ENCODE peak calls at places on chromosomes 12 and 14, in six cellular contexts. One of them, this sample, is unnamed.

GRCh38 chr12:1878214-1878613 is 40.2 kb downstream of the CACNA2D4 start:
- DNase-seq in heart left ventricle: no peak
- DNase-seq in thyroid gland: no peak
- DNase-seq in cardiac muscle cell: no peak
- DNase-seq in Peyer's patch: no peak
- DNase-seq in naive thymus-derived CD4-positive, alpha-beta T cell: no peak
- DNase-seq in this sample: no peak

GRCh38 chr14:50106178-50106577 is 10.2 kb downstream of the VCPKMT start:
- DNase-seq in heart left ventricle: no peak
- DNase-seq in thyroid gland: no peak
- DNase-seq in cardiac muscle cell: no peak
- DNase-seq in Peyer's patch: no peak
- DNase-seq in naive thymus-derived CD4-positive, alpha-beta T cell: no peak
- DNase-seq in this sample: no peak

GRCh38 chr14:83976223-83976770 is 1553.6 kb upstream of the FLRT2 start:
- DNase-seq in heart left ventricle: no peak
- DNase-seq in thyroid gland: no peak
- DNase-seq in cardiac muscle cell: no peak
- DNase-seq in Peyer's patch: no peak
- DNase-seq in naive thymus-derived CD4-positive, alpha-beta T cell: no peak
- DNase-seq in this sample: no peak

GRCh38 chr14:29558516-29558915 is 369.1 kb downstream of the PRKD1 start:
- DNase-seq in heart left ventricle: no peak
- DNase-seq in thyroid gland: no peak
- DNase-seq in cardiac muscle cell: peak; percentile 29
- DNase-seq in Peyer's patch: no peak
- DNase-seq in naive thymus-derived CD4-positive, alpha-beta T cell: no peak
- DNase-seq in this sample: no peak

GRCh38 chr12:106021516-106021915 is 117.2 kb downstream of the NUAK1 start:
- DNase-seq in heart left ventricle: no peak
- DNase-seq in thyroid gland: no peak
- DNase-seq in cardiac muscle cell: peak; percentile 53
- DNase-seq in Peyer's patch: no peak
- DNase-seq in naive thymus-derived CD4-positive, alpha-beta T cell: no peak
- DNase-seq in this sample: no peak

GRCh38 chr12:106149096-106149784 is 10.5 kb upstream of the NUAK1 start:
- DNase-seq in heart left ventricle: no peak
- DNase-seq in thyroid gland: peak; percentile 62
- DNase-seq in cardiac muscle cell: peak; percentile 38
- DNase-seq in Peyer's patch: no peak
- DNase-seq in naive thymus-derived CD4-positive, alpha-beta T cell: no peak
- DNase-seq in this sample: no peak

GRCh38 chr14:55942826-55943225 is 175.4 kb upstream of the PELI2 start:
- DNase-seq in heart left ventricle: no peak
- DNase-seq in thyroid gland: no peak
- DNase-seq in cardiac muscle cell: no peak
- DNase-seq in Peyer's patch: no peak
- DNase-seq in naive thymus-derived CD4-positive, alpha-beta T cell: no peak
- DNase-seq in this sample: no peak

GRCh38 chr12:103273645-103274044 is 222.1 kb downstream of the C12orf42 start:
- DNase-seq in heart left ventricle: no peak
- DNase-seq in thyroid gland: no peak
- DNase-seq in cardiac muscle cell: no peak
- DNase-seq in Peyer's patch: no peak
- DNase-seq in naive thymus-derived CD4-positive, alpha-beta T cell: no peak
- DNase-seq in this sample: no peak

GRCh38 chr14:74670726-74671125 is 42.2 kb downstream of the AREL1 start:
- DNase-seq in heart left ventricle: no peak
- DNase-seq in thyroid gland: no peak
- DNase-seq in cardiac muscle cell: peak; percentile 42
- DNase-seq in Peyer's patch: no peak
- DNase-seq in naive thymus-derived CD4-positive, alpha-beta T cell: no peak
- DNase-seq in this sample: no peak

GRCh38 chr12:56635539-56636117 is 5.5 kb upstream of the BAZ2A start:
- DNase-seq in heart left ventricle: no peak
- DNase-seq in thyroid gland: no peak
- DNase-seq in cardiac muscle cell: no peak
- DNase-seq in Peyer's patch: no peak
- DNase-seq in naive thymus-derived CD4-positive, alpha-beta T cell: no peak
- DNase-seq in this sample: no peak

GRCh38 chr14:105888151-105888550 is 361.8 kb downstream of the TMEM121 start:
- DNase-seq in heart left ventricle: no peak
- DNase-seq in thyroid gland: no peak
- DNase-seq in cardiac muscle cell: no peak
- DNase-seq in Peyer's patch: no peak
- DNase-seq in naive thymus-derived CD4-positive, alpha-beta T cell: peak; percentile 15
- DNase-seq in this sample: no peak

GRCh38 chr12:29242921-29243431 is 93.9 kb downstream of the FAR2 start:
- DNase-seq in heart left ventricle: no peak
- DNase-seq in thyroid gland: no peak
- DNase-seq in cardiac muscle cell: no peak
- DNase-seq in Peyer's patch: no peak
- DNase-seq in naive thymus-derived CD4-positive, alpha-beta T cell: no peak
- DNase-seq in this sample: peak; percentile 59

GRCh38 chr14:58637040-58637390 is 747 bp upstream of the DACT1 start:
- DNase-seq in heart left ventricle: peak; percentile 69
- DNase-seq in thyroid gland: peak; percentile 40
- DNase-seq in cardiac muscle cell: peak; percentile 83
- DNase-seq in Peyer's patch: no peak
- DNase-seq in naive thymus-derived CD4-positive, alpha-beta T cell: peak; percentile 34
- DNase-seq in this sample: no peak

GRCh38 chr12:132986885-132987225 is 688 bp downstream of the ZNF26 start:
- DNase-seq in heart left ventricle: no peak
- DNase-seq in thyroid gland: no peak
- DNase-seq in cardiac muscle cell: peak; percentile 12
- DNase-seq in Peyer's patch: no peak
- DNase-seq in naive thymus-derived CD4-positive, alpha-beta T cell: no peak
- DNase-seq in this sample: no peak

GRCh38 chr14:73782623-73783022 is 68.4 kb upstream of the PNMA1 start:
- DNase-seq in heart left ventricle: no peak
- DNase-seq in thyroid gland: no peak
- DNase-seq in cardiac muscle cell: no peak
- DNase-seq in Peyer's patch: peak; percentile 21
- DNase-seq in naive thymus-derived CD4-positive, alpha-beta T cell: no peak
- DNase-seq in this sample: no peak

GRCh38 chr12:105060715-105061378 is 23.4 kb downstream of the ALDH1L2 start:
- DNase-seq in heart left ventricle: no peak
- DNase-seq in thyroid gland: no peak
- DNase-seq in cardiac muscle cell: no peak
- DNase-seq in Peyer's patch: no peak
- DNase-seq in naive thymus-derived CD4-positive, alpha-beta T cell: no peak
- DNase-seq in this sample: no peak

GRCh38 chr12:28569698-28570411 is 379.6 kb downstream of the CCDC91 start:
- DNase-seq in heart left ventricle: no peak
- DNase-seq in thyroid gland: no peak
- DNase-seq in cardiac muscle cell: peak; percentile 74
- DNase-seq in Peyer's patch: no peak
- DNase-seq in naive thymus-derived CD4-positive, alpha-beta T cell: no peak
- DNase-seq in this sample: no peak

GRCh38 chr12:75364918-75365317 is 26.0 kb upstream of the GLIPR1L2 start:
- DNase-seq in heart left ventricle: no peak
- DNase-seq in thyroid gland: no peak
- DNase-seq in cardiac muscle cell: peak; percentile 45
- DNase-seq in Peyer's patch: no peak
- DNase-seq in naive thymus-derived CD4-positive, alpha-beta T cell: no peak
- DNase-seq in this sample: no peak

GRCh38 chr12:75816892-75817291 is 214.7 kb downstream of the PHLDA1 start:
- DNase-seq in heart left ventricle: no peak
- DNase-seq in thyroid gland: no peak
- DNase-seq in cardiac muscle cell: peak; percentile 59
- DNase-seq in Peyer's patch: no peak
- DNase-seq in naive thymus-derived CD4-positive, alpha-beta T cell: no peak
- DNase-seq in this sample: no peak

GRCh38 chr12:3168223-3168770 is 91.1 kb downstream of the TSPAN9 start:
- DNase-seq in heart left ventricle: no peak
- DNase-seq in thyroid gland: no peak
- DNase-seq in cardiac muscle cell: no peak
- DNase-seq in Peyer's patch: no peak
- DNase-seq in naive thymus-derived CD4-positive, alpha-beta T cell: no peak
- DNase-seq in this sample: no peak

GRCh38 chr12:69765515-69765914 is 26.9 kb downstream of the RAB3IP start:
- DNase-seq in heart left ventricle: no peak
- DNase-seq in thyroid gland: no peak
- DNase-seq in cardiac muscle cell: no peak
- DNase-seq in Peyer's patch: no peak
- DNase-seq in naive thymus-derived CD4-positive, alpha-beta T cell: no peak
- DNase-seq in this sample: no peak

GRCh38 chr12:54300267-54300731 is 516 bp downstream of the NFE2 start:
- DNase-seq in heart left ventricle: no peak
- DNase-seq in thyroid gland: no peak
- DNase-seq in cardiac muscle cell: no peak
- DNase-seq in Peyer's patch: no peak
- DNase-seq in naive thymus-derived CD4-positive, alpha-beta T cell: no peak
- DNase-seq in this sample: no peak

GRCh38 chr12:64990991-64991570 is 130.0 kb downstream of the WIF1 start:
- DNase-seq in heart left ventricle: no peak
- DNase-seq in thyroid gland: no peak
- DNase-seq in cardiac muscle cell: no peak
- DNase-seq in Peyer's patch: no peak
- DNase-seq in naive thymus-derived CD4-positive, alpha-beta T cell: no peak
- DNase-seq in this sample: no peak

GRCh38 chr12:51622564-51622963 is 31.5 kb downstream of the SCN8A start:
- DNase-seq in heart left ventricle: no peak
- DNase-seq in thyroid gland: no peak
- DNase-seq in cardiac muscle cell: peak; percentile 49
- DNase-seq in Peyer's patch: no peak
- DNase-seq in naive thymus-derived CD4-positive, alpha-beta T cell: no peak
- DNase-seq in this sample: no peak

GRCh38 chr12:20577054-20577453 is 118.1 kb upstream of the SLCO1C1 start:
- DNase-seq in heart left ventricle: no peak
- DNase-seq in thyroid gland: no peak
- DNase-seq in cardiac muscle cell: no peak
- DNase-seq in Peyer's patch: no peak
- DNase-seq in naive thymus-derived CD4-positive, alpha-beta T cell: no peak
- DNase-seq in this sample: no peak

GRCh38 chr14:21238823-21239518 is 30.3 kb downstream of the HNRNPC start:
- DNase-seq in heart left ventricle: no peak
- DNase-seq in thyroid gland: no peak
- DNase-seq in cardiac muscle cell: no peak
- DNase-seq in Peyer's patch: no peak
- DNase-seq in naive thymus-derived CD4-positive, alpha-beta T cell: no peak
- DNase-seq in this sample: no peak
- H3K4me1 ChIP-seq in heart left ventricle: peaks cover 54% of the 10 kb centered on the region
- H3K4me1 ChIP-seq in thyroid gland: peaks cover 11% of the 10 kb centered on the region
- H3K4me1 ChIP-seq in cardiac muscle cell: no peaks in the 10 kb centered on the region
- H3K4me1 ChIP-seq in Peyer's patch: peaks cover 12% of the 10 kb centered on the region
- H3K4me1 ChIP-seq in naive thymus-derived CD4-positive, alpha-beta T cell: peaks cover 61% of the 10 kb centered on the region
- H3K4me1 ChIP-seq in this sample: peaks cover 90% of the 10 kb centered on the region

DNA sequence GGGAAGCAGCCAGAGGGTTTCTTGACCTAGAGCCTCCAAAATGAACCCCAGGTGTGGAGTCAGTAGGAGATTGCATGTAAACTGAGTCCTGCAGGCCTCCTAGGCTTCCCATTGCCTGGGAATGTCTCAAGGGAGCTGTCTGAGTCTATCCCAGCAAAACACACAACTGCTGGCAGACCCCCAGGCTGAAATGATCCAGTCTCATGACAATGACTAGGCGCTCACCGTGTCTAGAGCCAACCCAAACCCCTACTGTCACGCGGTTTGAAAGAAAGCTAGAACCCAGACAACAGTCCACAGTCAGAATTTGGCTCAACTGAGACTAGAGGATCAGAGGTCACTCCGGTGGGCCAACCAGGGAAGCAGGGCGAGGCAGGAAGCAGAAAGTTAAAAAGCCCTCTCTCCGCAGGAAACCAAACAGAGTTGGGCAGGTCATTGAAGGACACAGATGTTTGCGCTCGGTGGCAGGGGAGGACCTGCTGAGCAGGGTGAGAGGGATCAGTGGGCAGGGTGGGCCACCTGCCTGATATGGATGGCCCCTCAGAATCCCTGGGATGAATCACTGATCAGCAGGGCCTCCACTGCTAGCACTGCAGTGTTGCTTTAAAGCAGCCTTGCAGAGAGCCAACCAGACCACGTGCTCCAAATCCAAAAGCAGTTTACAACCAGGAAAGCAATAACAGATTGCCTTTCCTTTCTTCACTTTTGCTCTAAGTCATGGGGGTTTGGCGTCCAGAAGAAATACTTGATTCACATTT is 23.8 kb downstream of the ACTN1 start:
- DNase-seq in heart left ventricle: no peak
- DNase-seq in thyroid gland: peak; percentile 26
- DNase-seq in cardiac muscle cell: no peak
- DNase-seq in Peyer's patch: no peak
- DNase-seq in naive thymus-derived CD4-positive, alpha-beta T cell: no peak
- DNase-seq in this sample: no peak
- H3K4me1 ChIP-seq in heart left ventricle: peaks cover 94% of the 10 kb centered on the region
- H3K4me1 ChIP-seq in thyroid gland: peaks cover 4% of the 10 kb centered on the region
- H3K4me1 ChIP-seq in cardiac muscle cell: peaks cover 33% of the 10 kb centered on the region
- H3K4me1 ChIP-seq in Peyer's patch: peaks cover 66% of the 10 kb centered on the region
- H3K4me1 ChIP-seq in naive thymus-derived CD4-positive, alpha-beta T cell: no peaks in the 10 kb centered on the region
- H3K4me1 ChIP-seq in this sample: peaks cover 96% of the 10 kb centered on the region

GRCh38 chr14:90614696-90615260 is 201.5 kb downstream of the TTC7B start:
- DNase-seq in heart left ventricle: no peak
- DNase-seq in thyroid gland: no peak
- DNase-seq in cardiac muscle cell: no peak
- DNase-seq in Peyer's patch: no peak
- DNase-seq in naive thymus-derived CD4-positive, alpha-beta T cell: no peak
- DNase-seq in this sample: no peak

GRCh38 chr14:90612801-90613200 is 203.4 kb downstream of the TTC7B start:
- DNase-seq in heart left ventricle: no peak
- DNase-seq in thyroid gland: no peak
- DNase-seq in cardiac muscle cell: no peak
- DNase-seq in Peyer's patch: no peak
- DNase-seq in naive thymus-derived CD4-positive, alpha-beta T cell: no peak
- DNase-seq in this sample: no peak

GRCh38 chr14:90615444-90616095 is 200.7 kb downstream of the TTC7B start:
- DNase-seq in heart left ventricle: no peak
- DNase-seq in thyroid gland: no peak
- DNase-seq in cardiac muscle cell: no peak
- DNase-seq in Peyer's patch: no peak
- DNase-seq in naive thymus-derived CD4-positive, alpha-beta T cell: no peak
- DNase-seq in this sample: no peak

GRCh38 chr14:90613446-90613845 is 202.8 kb downstream of the TTC7B start:
- DNase-seq in heart left ventricle: no peak
- DNase-seq in thyroid gland: no peak
- DNase-seq in cardiac muscle cell: no peak
- DNase-seq in Peyer's patch: no peak
- DNase-seq in naive thymus-derived CD4-positive, alpha-beta T cell: no peak
- DNase-seq in this sample: no peak

DNA sequence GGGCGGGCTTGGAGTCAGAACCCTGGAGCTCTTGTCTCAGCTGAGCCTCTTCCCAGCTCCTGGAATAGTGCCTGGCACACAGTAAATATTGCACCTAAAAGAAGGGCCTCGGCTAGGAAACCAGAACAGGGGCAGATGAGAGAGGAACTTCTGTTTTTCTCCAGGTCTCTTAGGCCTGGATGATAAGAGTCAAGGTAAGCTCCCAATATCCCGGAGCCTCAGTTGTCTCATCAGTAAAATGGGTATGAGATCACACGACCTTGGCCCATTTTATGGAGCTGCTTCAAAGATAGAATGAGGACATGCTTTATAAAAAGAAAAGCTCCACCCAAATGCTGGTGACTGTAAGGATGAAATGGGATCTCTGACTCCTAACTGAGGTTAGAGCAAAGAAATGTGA is 202.2 kb downstream of the TTC7B start:
- DNase-seq in heart left ventricle: no peak
- DNase-seq in thyroid gland: no peak
- DNase-seq in cardiac muscle cell: no peak
- DNase-seq in Peyer's patch: no peak
- DNase-seq in naive thymus-derived CD4-positive, alpha-beta T cell: no peak
- DNase-seq in this sample: no peak
- H3K4me1 ChIP-seq in heart left ventricle: peaks cover 43% of the 10 kb centered on the region
- H3K4me1 ChIP-seq in thyroid gland: no peaks in the 10 kb centered on the region
- H3K4me1 ChIP-seq in cardiac muscle cell: peaks cover 19% of the 10 kb centered on the region
- H3K4me1 ChIP-seq in Peyer's patch: no peaks in the 10 kb centered on the region
- H3K4me1 ChIP-seq in naive thymus-derived CD4-positive, alpha-beta T cell: no peaks in the 10 kb centered on the region
- H3K4me1 ChIP-seq in this sample: peaks cover 39% of the 10 kb centered on the region

GRCh38 chr12:107368586-107368985 is 275.2 kb upstream of the CRY1 start:
- DNase-seq in heart left ventricle: no peak
- DNase-seq in thyroid gland: no peak
- DNase-seq in cardiac muscle cell: no peak
- DNase-seq in Peyer's patch: no peak
- DNase-seq in naive thymus-derived CD4-positive, alpha-beta T cell: peak; percentile 41
- DNase-seq in this sample: no peak
- H3K4me1 ChIP-seq in heart left ventricle: no peaks in the 10 kb centered on the region
- H3K4me1 ChIP-seq in thyroid gland: no peaks in the 10 kb centered on the region
- H3K4me1 ChIP-seq in cardiac muscle cell: no peaks in the 10 kb centered on the region
- H3K4me1 ChIP-seq in Peyer's patch: no peaks in the 10 kb centered on the region
- H3K4me1 ChIP-seq in naive thymus-derived CD4-positive, alpha-beta T cell: peaks cover 41% of the 10 kb centered on the region
- H3K4me1 ChIP-seq in this sample: no peaks in the 10 kb centered on the region